ENCODE peak calls at places on chromosomes 16 and 17, in five cellular contexts. D is heart left ventricle; V is CD8-positive, alpha-beta memory T cell; P is H7; E is uterus. Y is an unnamed sample. For H3K27me3, the result is how much of the 10 kb centered on the place peaks cover.

GRCh38 chr17:27354491-27355081 is 60.7 kb downstream of the WSB1 start:
- DNase-seq in D (no peak), V (no peak), P (no peak), E (no peak), Y (no peak)

GRCh38 chr16:79970551-79971236 is 370.2 kb upstream of the MAF start:
- DNase-seq in D (peak), V (no peak), P (no peak), E (peak), Y (no peak)

GRCh38 chr17:10798332-10798749 is 5.6 kb downstream of the TMEM238L start:
- DNase-seq in D (no peak), V (no peak), P (no peak), E (no peak), Y (no peak)

GRCh38 chr17:53749178-53749577 is 73.5 kb upstream of the KIF2B start:
- DNase-seq in D (no peak), V (no peak), P (peak), E (no peak), Y (no peak)

GRCh38 chr16:57062329-57062728 is 30.1 kb upstream of the CPNE2 start:
- DNase-seq in D (no peak), V (no peak), P (no peak), E (no peak), Y (no peak)

GRCh38 chr16:8407351-8407750 is 183.0 kb downstream of the TMEM114 start:
- DNase-seq in D (no peak), V (no peak), P (no peak), E (no peak), Y (no peak)

GRCh38 chr17:62671553-62671952 is 44.1 kb downstream of the MRC2 start:
- DNase-seq in D (no peak), V (no peak), P (peak), E (no peak), Y (no peak)

GRCh38 chr17:66268247-66268927 is 34.0 kb upstream of the PRKCA start:
- DNase-seq in D (no peak), V (no peak), P (no peak), E (peak), Y (no peak)

GRCh38 chr17:68600123-68600880 is 865 bp downstream of the FAM20A start:
- DNase-seq in D (peak), V (peak), P (peak), E (peak), Y (no peak)

GRCh38 chr17:11901901-11902300 is 95.4 kb downstream of the ZNF18 start:
- DNase-seq in D (no peak), V (no peak), P (no peak), E (no peak), Y (no peak)

GRCh38 chr17:78619334-78619733 is 42.1 kb upstream of the DNAH17 start:
- DNase-seq in D (no peak), V (no peak), P (no peak), E (no peak), Y (no peak)

GRCh38 chr16:17519556-17519955 is 48.8 kb upstream of the XYLT1 start:
- DNase-seq in D (no peak), V (no peak), P (no peak), E (no peak), Y (no peak)

GRCh38 chr17:6072611-6073010 is 2.4 kb downstream of the WSCD1 start:
- DNase-seq in D (no peak), V (no peak), P (no peak), E (no peak), Y (no peak)

GRCh38 chr17:80270836-80271235 is 10.2 kb downstream of the RNF213 start:
- DNase-seq in D (no peak), V (peak), P (peak), E (no peak), Y (no peak)

GRCh38 chr17:61395983-61396585 is 3.6 kb upstream of the TBX2 start:
- DNase-seq in D (no peak), V (no peak), P (peak), E (no peak), Y (no peak)
- H3K27me3 ChIP-seq in D (half or more), V (under half), P (half or more), E (under half), Y (under half)

GRCh38 chr16:20075243-20075642 is 1.6 kb upstream of the GPR139 start:
- DNase-seq in D (no peak), V (no peak), P (no peak), E (no peak), Y (no peak)

GRCh38 chr16:20073203-20074088 is at the start of gene GPR139:
- DNase-seq in D (no peak), V (no peak), P (peak), E (no peak), Y (no peak)

GRCh38 chr16:20074089-20074956 is 633 bp upstream of the GPR139 start:
- DNase-seq in D (no peak), V (no peak), P (peak), E (no peak), Y (no peak)

GRCh38 chr16:20072524-20073202 is 1.0 kb downstream of the GPR139 start:
- DNase-seq in D (no peak), V (no peak), P (peak), E (no peak), Y (no peak)
- H3K27me3 ChIP-seq in D (half or more), V (under half), P (under half), E (under half), Y (under half)

DNA sequence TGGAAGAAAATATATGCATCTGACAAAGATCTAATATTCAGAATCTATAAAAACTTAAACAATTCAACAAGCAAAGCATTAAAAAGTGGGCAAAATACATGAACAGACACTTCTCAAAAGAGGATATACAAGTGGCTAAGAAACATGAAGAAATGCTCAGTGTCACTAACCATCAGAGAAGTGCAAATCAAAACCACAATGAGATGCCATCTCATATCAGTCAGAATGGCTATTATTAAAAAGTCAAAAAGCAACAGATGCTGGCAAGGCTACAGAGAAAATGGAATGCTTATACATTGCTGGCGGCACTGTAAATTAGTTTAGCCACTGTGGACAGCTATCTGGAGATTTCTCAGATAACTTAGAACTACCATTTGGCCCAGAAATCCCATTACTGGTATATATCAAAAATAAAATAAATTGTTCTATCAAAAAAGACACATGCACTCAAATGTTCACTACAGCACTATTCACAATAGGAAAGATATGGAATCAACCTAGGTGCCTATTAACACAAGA is 179.5 kb downstream of the PCTP start:
- DNase-seq in D (no peak), V (no peak), P (no peak), E (no peak), Y (no peak)
- H3K27me3 ChIP-seq in D (under half), V (under half), P (under half), E (under half), Y (under half)

GRCh38 chr16:9798952-9799590 is 383.2 kb downstream of the GRIN2A start:
- DNase-seq in D (no peak), V (no peak), P (no peak), E (no peak), Y (no peak)
- H3K27me3 ChIP-seq in D (under half), V (under half), P (under half), E (under half), Y (under half)

GRCh38 chr17:41116292-41116691 is 1.9 kb downstream of the KRTAP4-11 start:
- DNase-seq in D (no peak), V (no peak), P (no peak), E (no peak), Y (no peak)

GRCh38 chr17:41126412-41126811 is 2.4 kb upstream of the KRTAP4-12 start:
- DNase-seq in D (no peak), V (no peak), P (no peak), E (no peak), Y (no peak)

GRCh38 chr17:41118721-41119120 is 548 bp upstream of the KRTAP4-11 start:
- DNase-seq in D (no peak), V (no peak), P (no peak), E (no peak), Y (no peak)

GRCh38 chr17:41125064-41125463 is 1.1 kb upstream of the KRTAP4-12 start:
- DNase-seq in D (no peak), V (no peak), P (no peak), E (no peak), Y (no peak)

DNA sequence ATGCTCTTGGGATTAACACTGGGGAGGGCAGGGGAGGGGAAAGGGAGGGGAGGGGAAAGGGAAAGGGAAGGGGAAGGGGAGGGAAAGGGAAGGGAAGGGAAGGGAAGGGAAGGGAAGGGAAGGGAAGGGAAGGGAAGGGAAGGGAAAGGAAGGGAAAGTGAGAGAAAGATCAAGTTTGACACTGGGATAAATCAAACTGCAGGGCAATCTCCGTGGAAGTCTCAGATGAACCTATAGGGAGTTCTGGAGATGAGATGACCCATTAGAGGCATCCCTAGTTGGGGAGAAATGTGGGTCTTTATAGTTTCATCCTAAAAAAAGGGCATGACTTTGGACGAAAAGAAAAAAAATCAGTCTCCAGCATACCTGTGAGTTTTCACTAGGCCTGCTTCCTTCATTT is 2.2 kb downstream of the KRTAP4-12 start:
- DNase-seq in D (no peak), V (no peak), P (no peak), E (no peak), Y (no peak)
- H3K27me3 ChIP-seq in D (under half), V (under half), P (under half), E (under half), Y (under half)

GRCh38 chr16:86092586-86093480 is 193.9 kb downstream of the IRF8 start:
- DNase-seq in D (no peak), V (no peak), P (no peak), E (no peak), Y (no peak)
- H3K27me3 ChIP-seq in D (under half), V (under half), P (under half), E (under half), Y (under half)

DNA sequence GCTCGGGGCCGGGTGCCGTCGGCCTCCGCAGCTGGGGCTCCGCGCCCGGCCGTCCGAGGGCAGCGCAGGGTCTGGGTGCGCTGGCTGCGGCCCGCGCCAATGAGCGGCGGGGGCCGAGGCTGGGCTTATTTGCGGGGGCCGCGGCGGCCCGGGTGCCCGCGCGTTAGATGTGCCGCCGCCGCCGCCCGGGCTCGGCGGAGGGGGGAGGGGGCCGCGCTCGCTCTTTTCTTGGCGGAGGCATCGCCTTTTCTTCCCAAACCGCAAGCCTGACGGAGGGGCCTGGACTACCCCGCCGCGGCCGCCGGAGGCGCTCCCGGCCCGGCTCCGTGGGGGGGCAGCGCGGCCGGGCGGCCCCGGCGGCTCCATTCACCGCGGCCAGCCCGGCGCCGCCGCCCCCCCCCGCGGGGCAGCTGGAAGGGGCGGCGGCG is at the start of gene NOTUM:
- DNase-seq in D (no peak), V (no peak), P (peak), E (no peak), Y (no peak)
- H3K27me3 ChIP-seq in D (half or more), V (under half), P (half or more), E (under half), Y (under half)

Y was measured in thoracic aorta.